ENCODE peak calls at places on chromosome 21, in five cellular contexts. E is activated B cell treated with CpG ODN at 0.5 μM for 24 hours, H is WTC11, I is WERI-Rb-1, J is HFF-Myc. D is an unnamed sample.
A peak's percentile ranks its signal among the peaks of the same experiment; 100 is the strongest.

GRCh38 chr21:38166214-38166547 is 90.6 kb upstream of the KCNJ15 start:
- DNase-seq in E (no peak), H (no peak), I (peak; percentile 33), J (no peak), D (no peak)

GRCh38 chr21:20996421-20997307 is 1.5 kb upstream of the NCAM2 start:
- DNase-seq in E (no peak), H (peak; percentile 19), I (no peak), J (no peak), D (no peak)

GRCh38 chr21:29386803-29387202 is 88.1 kb downstream of the BACH1 start:
- DNase-seq in E (no peak), H (no peak), I (no peak), J (no peak), D (no peak)

GRCh38 chr21:45698493-45698947 is 55.0 kb downstream of the PCBP3 start:
- DNase-seq in E (no peak), H (no peak), I (no peak), J (peak; percentile 44), D (no peak)

GRCh38 chr21:17406202-17406601 is 106.6 kb upstream of the CXADR start:
- DNase-seq in E (no peak), H (no peak), I (no peak), J (no peak), D (no peak)

GRCh38 chr21:44317871-44318270 is 18.0 kb downstream of the PFKL start:
- DNase-seq in E (no peak), H (no peak), I (no peak), J (no peak), D (no peak)

GRCh38 chr21:16420086-16420724 is 690.4 kb downstream of the USP25 start:
- DNase-seq in E (no peak), H (no peak), I (no peak), J (no peak), D (no peak)

GRCh38 chr21:44618909-44619308 is 7.0 kb downstream of the KRTAP10-8 start:
- DNase-seq in E (no peak), H (no peak), I (no peak), J (no peak), D (no peak)

GRCh38 chr21:18603246-18603645 is 199.7 kb upstream of the TMPRSS15 start:
- DNase-seq in E (no peak), H (no peak), I (no peak), J (no peak), D (no peak)

GRCh38 chr21:37001446-37001845 is 5.1 kb upstream of the RIPPLY3 start:
- DNase-seq in E (no peak), H (no peak), I (no peak), J (peak; percentile 19), D (no peak)

GRCh38 chr21:28893687-28894086 is 99.0 kb downstream of the LTN1 start:
- DNase-seq in E (no peak), H (no peak), I (no peak), J (no peak), D (no peak)

DNA sequence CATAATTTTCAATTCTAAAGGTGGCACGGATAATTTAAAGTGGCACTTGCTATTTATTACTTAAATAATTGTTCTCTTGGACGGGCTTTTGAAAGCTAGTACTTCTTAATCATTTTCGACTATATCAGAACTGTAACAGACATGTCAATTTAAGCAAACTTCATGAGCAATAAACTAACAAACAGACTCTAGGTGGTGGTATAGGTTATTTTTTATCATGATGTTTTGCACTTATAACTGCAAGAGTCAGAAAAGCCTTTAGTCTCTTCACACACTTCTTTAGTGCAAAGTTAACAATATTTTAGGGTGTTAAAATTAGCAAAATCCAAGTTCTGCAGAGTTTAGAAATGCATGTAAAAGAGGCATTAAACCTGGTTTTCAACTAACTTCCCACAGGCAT is 2.2 kb downstream of the NRIP1 start:
- DNase-seq in E (no peak), H (no peak), I (no peak), J (no peak), D (no peak)
- TF ChIP-seq CTCF in E (no peak), H (no peak), I (no peak), J (no peak), D (peak; percentile 43)

GRCh38 chr21:30838536-30838935 is 9.0 kb upstream of the KRTAP7-1 start:
- DNase-seq in E (no peak), H (no peak), I (no peak), J (no peak), D (no peak)

GRCh38 chr21:30842990-30843389 is 13.4 kb upstream of the KRTAP7-1 start:
- DNase-seq in E (no peak), H (no peak), I (no peak), J (no peak), D (no peak)

GRCh38 chr21:30839304-30839703 is 9.7 kb upstream of the KRTAP7-1 start:
- DNase-seq in E (no peak), H (peak; percentile 73), I (peak; percentile 53), J (peak; percentile 0), D (no peak)
- TF ChIP-seq CTCF in E (no peak), H (peak; percentile 44), I (peak; percentile 84), J (peak; percentile 15), D (peak; percentile 77)

DNA sequence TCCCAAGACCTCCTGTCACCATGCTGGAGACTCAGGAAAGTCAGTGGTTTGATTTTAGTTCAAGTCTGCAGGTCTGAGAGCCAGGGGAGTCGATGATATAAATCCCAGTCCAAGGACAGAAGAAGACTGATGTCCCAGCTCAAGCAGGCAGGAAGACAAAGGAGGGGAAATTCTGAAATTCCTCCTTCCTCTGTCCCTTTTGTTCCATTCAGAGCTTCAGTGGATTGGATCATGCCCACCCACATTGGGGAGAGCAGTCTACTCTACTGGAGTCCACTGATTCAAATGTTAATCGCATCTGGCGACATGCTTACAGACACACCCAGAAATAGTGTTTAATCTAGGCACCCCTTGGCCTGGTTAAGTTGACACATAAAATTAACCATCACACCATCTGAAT is 7.2 kb upstream of the ADAMTS1 start:
- DNase-seq in E (no peak), H (no peak), I (no peak), J (no peak), D (no peak)
- TF ChIP-seq CTCF in E (no peak), H (no peak), I (no peak), J (no peak), D (no peak)

DNA sequence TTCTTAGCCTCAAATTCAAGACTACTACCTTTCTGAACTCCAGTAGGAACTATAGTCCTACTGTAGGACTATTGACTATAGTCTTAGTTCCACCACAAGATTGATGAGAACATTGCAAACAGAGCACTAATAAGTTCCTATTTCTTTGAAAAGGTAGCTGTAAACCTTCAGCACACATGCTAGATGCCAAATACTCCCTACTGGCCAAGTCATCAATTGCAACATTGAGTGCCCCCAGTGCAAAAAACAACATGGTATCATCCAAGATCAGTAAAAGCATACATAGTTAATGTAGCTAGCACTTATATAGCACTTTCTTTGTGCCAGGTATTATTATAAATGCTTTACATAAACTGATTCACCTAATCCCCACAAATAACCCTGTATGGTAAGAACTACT is 99.8 kb downstream of the MRPL39 start:
- DNase-seq in E (no peak), H (no peak), I (no peak), J (no peak), D (no peak)
- TF ChIP-seq CTCF in E (no peak), H (no peak), I (peak; percentile 16), J (peak; percentile 4), D (no peak)

DNA sequence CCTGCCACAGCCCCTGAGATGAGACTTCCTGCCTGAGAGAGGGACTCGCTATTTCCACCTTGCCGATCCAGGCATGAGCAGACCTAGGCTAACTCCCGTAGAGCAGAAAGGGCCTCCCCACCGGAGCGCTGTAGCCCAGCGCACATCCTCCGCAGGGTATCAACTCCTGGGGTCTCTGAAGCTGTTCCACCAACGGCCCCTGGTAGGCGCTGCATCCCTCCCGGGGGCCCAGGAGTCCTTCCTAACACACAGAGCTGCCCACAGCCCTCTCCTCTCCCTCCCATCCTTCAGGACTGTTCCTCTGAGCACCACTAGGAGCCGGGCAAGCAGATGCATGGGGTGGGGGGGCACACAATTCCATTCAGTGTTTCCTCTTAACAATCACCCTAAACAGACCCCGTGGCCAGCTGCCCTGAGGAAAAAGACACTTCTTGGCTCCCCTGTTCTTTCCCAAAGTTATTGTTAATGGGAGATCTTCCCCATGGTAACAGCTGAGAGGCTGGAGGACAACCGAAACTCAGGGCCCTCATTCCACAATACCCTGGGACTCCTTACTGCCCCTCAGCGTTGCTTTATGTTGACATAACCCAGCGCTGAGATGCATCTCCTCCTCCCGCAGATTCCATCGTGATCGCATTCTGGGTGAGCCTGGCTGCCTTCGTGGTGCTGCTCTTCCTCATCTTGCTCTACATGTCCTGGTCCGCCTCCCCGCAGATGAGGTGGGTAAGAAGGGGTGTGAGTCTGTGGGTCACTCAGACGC is 7.5 kb downstream of the MRAP start:
- DNase-seq in E (no peak), H (peak; percentile 91), I (peak; percentile 50), J (no peak), D (no peak)
- TF ChIP-seq CTCF in E (no peak), H (peak; percentile 74), I (peak; percentile 80), J (peak; percentile 40), D (peak; percentile 75)

GRCh38 chr21:42679319-42679981 is 26.0 kb downstream of the PDE9A start:
- DNase-seq in E (no peak), H (peak; percentile 48), I (no peak), J (no peak), D (no peak)
- TF ChIP-seq CTCF in E (no peak), H (no peak), I (peak; percentile 47), J (no peak), D (peak; percentile 56)